ENCODE peak calls at places on chromosome 13, in eight cellular contexts. Y, U, V, L, Q, G, F and D are unnamed samples. For H3K27me3, the result is how much of the 10 kb centered on the place peaks cover.

GRCh38 chr13:73914119-73914518 is 220.1 kb downstream of the KLF12 start:
- DNase-seq in U (peak), L (no peak), Q (no peak), V (no peak), Y (peak), G (no peak), F (no peak), D (no peak)

GRCh38 chr13:66461021-66461420 is 769.1 kb downstream of the PCDH9 start:
- DNase-seq in Y (peak), U (peak), V (no peak), G (no peak), L (no peak), Q (no peak), F (peak), D (no peak)

GRCh38 chr13:99218545-99218944 is 17.9 kb downstream of the UBAC2 start:
- DNase-seq in V (no peak), F (peak), L (no peak), U (peak), Y (no peak), G (no peak), Q (no peak), D (no peak)

GRCh38 chr13:45807520-45808099 is 43.9 kb downstream of the SIAH3 start:
- DNase-seq in L (no peak), G (no peak), Q (no peak), V (no peak), U (peak), Y (peak), F (peak), D (peak)

GRCh38 chr13:106555631-106556328 is 12.2 kb downstream of the ARGLU1 start:
- DNase-seq in F (peak), Y (peak), Q (no peak), G (no peak), V (no peak), L (no peak), U (peak), D (no peak)

GRCh38 chr13:109427148-109427547 is 359.2 kb downstream of the IRS2 start:
- DNase-seq in U (peak), V (no peak), Q (no peak), Y (no peak), G (no peak), L (no peak), F (no peak), D (no peak)

GRCh38 chr13:49791214-49791752 is 1.2 kb downstream of the KPNA3 start:
- DNase-seq in U (peak), Q (peak), Y (peak), V (no peak), F (peak), G (no peak), L (no peak), D (peak)

GRCh38 chr13:77928909-77929308 is 10.3 kb upstream of the EDNRB start:
- DNase-seq in G (no peak), Y (no peak), V (no peak), Q (no peak), U (no peak), F (no peak), L (no peak), D (no peak)

GRCh38 chr13:43838909-43839308 is 40.6 kb downstream of the CCDC122 start:
- DNase-seq in L (no peak), G (no peak), Q (no peak), F (peak), V (no peak), Y (peak), U (peak), D (no peak)

GRCh38 chr13:98044301-98044700 is 90.8 kb downstream of the IPO5 start:
- DNase-seq in L (no peak), Q (no peak), F (no peak), G (no peak), U (no peak), V (no peak), Y (no peak), D (no peak)

GRCh38 chr13:87498681-87499080 is 172.5 kb upstream of the SLITRK5 start:
- DNase-seq in G (no peak), Y (no peak), U (peak), V (no peak), F (peak), Q (no peak), L (no peak), D (no peak)

GRCh38 chr13:50131998-50132936 is 117.0 kb downstream of the KCNRG start:
- DNase-seq in F (no peak), U (no peak), V (no peak), Q (no peak), Y (peak), L (no peak), G (no peak), D (no peak)

GRCh38 chr13:95480131-95480545 is 72.4 kb upstream of the CLDN10 start:
- DNase-seq in G (no peak), F (no peak), V (no peak), L (no peak), U (no peak), Q (no peak), Y (peak), D (no peak)

GRCh38 chr13:101691326-101691725 is 238.9 kb downstream of the ITGBL1 start:
- DNase-seq in Q (no peak), L (no peak), V (no peak), G (no peak), F (no peak), U (no peak), Y (no peak), D (no peak)

GRCh38 chr13:68888832-68889231 is 1218.8 kb upstream of the ATXN8OS start:
- DNase-seq in Y (no peak), U (no peak), V (no peak), L (no peak), Q (no peak), G (no peak), F (no peak), D (no peak)

GRCh38 chr13:19927117-19927734 is 31.3 kb upstream of the ZMYM2 start:
- DNase-seq in Q (no peak), U (peak), V (no peak), Y (peak), G (no peak), L (no peak), F (peak), D (no peak)

GRCh38 chr13:74562381-74562780 is 428.2 kb upstream of the KLF12 start:
- DNase-seq in V (no peak), G (no peak), F (peak), Q (no peak), L (no peak), U (peak), Y (no peak), D (no peak)

GRCh38 chr13:113783482-113783881 is 24.5 kb downstream of the TMEM255B start:
- DNase-seq in G (no peak), Q (no peak), V (no peak), L (no peak), Y (no peak), U (no peak), F (no peak), D (no peak)

GRCh38 chr13:84651288-84651687 is 769.0 kb upstream of the SLITRK1 start:
- DNase-seq in Y (peak), F (peak), L (no peak), G (peak), Q (no peak), U (peak), V (no peak), D (no peak)

GRCh38 chr13:37168922-37169321 is 63.5 kb upstream of the CSNK1A1L start:
- DNase-seq in L (no peak), Q (no peak), Y (no peak), F (no peak), G (no peak), V (no peak), U (no peak), D (peak)

GRCh38 chr13:109226631-109227030 is 559.8 kb downstream of the IRS2 start:
- DNase-seq in V (no peak), Y (no peak), L (no peak), Q (no peak), G (no peak), F (no peak), U (peak), D (no peak)

GRCh38 chr13:102642475-102642874 is 45.7 kb downstream of the TPP2 start:
- DNase-seq in Q (peak), Y (no peak), G (no peak), L (no peak), U (peak), V (no peak), F (no peak), D (peak)

GRCh38 chr13:74132768-74133656 is 1.2 kb downstream of the KLF12 start:
- DNase-seq in L (no peak), Q (peak), Y (peak), F (peak), G (no peak), U (peak), V (no peak), D (peak)

GRCh38 chr13:114249062-114249461 is 14.4 kb downstream of the CDC16 start:
- DNase-seq in U (no peak), F (no peak), V (no peak), Y (no peak), Q (peak), G (no peak), L (no peak), D (peak)

GRCh38 chr13:95354680-95355487 is 53.6 kb upstream of the ABCC4 start:
- DNase-seq in V (no peak), F (no peak), G (no peak), L (no peak), Y (peak), Q (no peak), U (peak), D (no peak)

GRCh38 chr13:59373341-59373740 is 790.4 kb downstream of the DIAPH3 start:
- DNase-seq in F (no peak), Q (no peak), V (no peak), G (no peak), Y (peak), U (no peak), L (no peak), D (no peak)

GRCh38 chr13:108962652-108963051 is 333.2 kb downstream of the MYO16 start:
- DNase-seq in Y (peak), G (no peak), U (no peak), F (no peak), L (no peak), V (no peak), Q (no peak), D (no peak)

GRCh38 chr13:40190656-40191100 is 475.8 kb downstream of the FOXO1 start:
- DNase-seq in F (peak), G (no peak), U (peak), Q (no peak), L (peak), V (no peak), Y (peak), D (peak)

GRCh38 chr13:74145249-74145970 is 11.2 kb upstream of the KLF12 start:
- DNase-seq in F (peak), Y (peak), U (peak), L (no peak), G (peak), Q (no peak), V (no peak), D (no peak)

GRCh38 chr13:104831823-104832222 is 1703.6 kb downstream of the EFNB2 start:
- DNase-seq in V (no peak), Y (no peak), L (no peak), U (no peak), F (no peak), Q (no peak), G (no peak), D (peak)

GRCh38 chr13:100439247-100439955 is 149.2 kb downstream of the GGACT start:
- DNase-seq in Q (no peak), L (no peak), U (no peak), G (no peak), Y (no peak), F (no peak), V (no peak), D (no peak)

GRCh38 chr13:101917833-101918755 is 465.6 kb downstream of the ITGBL1 start:
- DNase-seq in L (no peak), F (no peak), U (no peak), V (no peak), Q (no peak), G (no peak), Y (no peak), D (peak)

GRCh38 chr13:72205773-72206172 is 338.8 kb upstream of the DACH1 start:
- DNase-seq in U (peak), L (no peak), Y (no peak), Q (no peak), F (no peak), G (no peak), V (no peak), D (no peak)

GRCh38 chr13:34391071-34391470 is 551.0 kb upstream of the NBEA start:
- DNase-seq in G (no peak), V (no peak), Y (peak), U (peak), F (peak), L (no peak), Q (no peak), D (no peak)

GRCh38 chr13:106176103-106176502 is 359.4 kb downstream of the EFNB2 start:
- DNase-seq in Q (no peak), G (no peak), U (peak), Y (peak), V (no peak), F (peak), L (no peak), D (no peak)

GRCh38 chr13:74367193-74367592 is 233.0 kb upstream of the KLF12 start:
- DNase-seq in Y (no peak), L (no peak), G (no peak), U (no peak), F (no peak), V (no peak), Q (no peak), D (no peak)

GRCh38 chr13:99403458-99403971 is 96.3 kb upstream of the GPR183 start:
- DNase-seq in V (no peak), F (no peak), L (no peak), U (no peak), Y (no peak), Q (peak), G (no peak), D (no peak)

GRCh38 chr13:105543742-105544141 is 991.7 kb downstream of the EFNB2 start:
- DNase-seq in U (peak), Y (no peak), Q (no peak), L (no peak), G (no peak), F (no peak), V (no peak), D (no peak)

GRCh38 chr13:62278271-62278670 is 862.6 kb upstream of the PCDH20 start:
- DNase-seq in L (no peak), Q (no peak), U (no peak), G (no peak), Y (no peak), V (no peak), F (no peak), D (no peak)
- TF ChIP-seq CTCF in L (no peak), Q (no peak), U (no peak), G (no peak), Y (no peak), V (no peak), F (no peak), D (no peak)

GRCh38 chr13:27794921-27795717 is 2.8 kb downstream of the GSX1 start:
- DNase-seq in Y (no peak), Q (no peak), V (no peak), L (no peak), F (no peak), G (no peak), U (no peak), D (no peak)
- H3K27me3 ChIP-seq in Y (half or more), Q (half or more), V (under half), L (under half), F (half or more), G (half or more), U (half or more), D (half or more)

GRCh38 chr13:110625771-110626321 is 10.5 kb downstream of the NAXD start:
- DNase-seq in G (no peak), U (no peak), L (no peak), Q (peak), V (no peak), Y (no peak), F (no peak), D (peak)
- H3K27ac ChIP-seq in G (no peak), U (no peak), L (no peak), Q (peak), V (no peak), Y (no peak), F (no peak), D (no peak)

DNA sequence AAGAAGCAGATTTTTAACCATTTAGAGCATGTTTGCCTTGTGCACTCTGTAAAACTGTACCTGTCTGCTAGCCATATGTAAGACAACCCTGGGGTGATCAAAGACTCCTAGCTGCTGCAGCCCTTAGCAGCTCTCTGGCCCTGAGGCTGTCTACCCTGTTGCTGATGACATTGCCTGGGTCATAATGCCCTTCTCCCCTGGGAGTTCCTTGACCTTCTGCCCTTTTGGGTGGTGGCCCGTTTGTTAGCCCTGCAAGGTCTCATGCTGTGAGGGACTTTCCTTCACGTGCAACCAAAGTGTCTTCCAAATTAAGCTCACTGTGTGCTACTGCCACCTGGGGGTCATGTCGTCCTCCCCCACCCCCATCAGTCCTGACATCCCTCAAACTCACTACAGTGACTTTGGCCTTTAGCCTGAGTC is 7.4 kb downstream of the GPC6 start:
- DNase-seq in F (no peak), Q (no peak), U (no peak), Y (no peak), G (no peak), V (no peak), L (no peak), D (peak)
- TF ChIP-seq CTCF in F (no peak), Q (no peak), U (no peak), Y (peak), G (no peak), V (no peak), L (no peak), D (peak)

DNA sequence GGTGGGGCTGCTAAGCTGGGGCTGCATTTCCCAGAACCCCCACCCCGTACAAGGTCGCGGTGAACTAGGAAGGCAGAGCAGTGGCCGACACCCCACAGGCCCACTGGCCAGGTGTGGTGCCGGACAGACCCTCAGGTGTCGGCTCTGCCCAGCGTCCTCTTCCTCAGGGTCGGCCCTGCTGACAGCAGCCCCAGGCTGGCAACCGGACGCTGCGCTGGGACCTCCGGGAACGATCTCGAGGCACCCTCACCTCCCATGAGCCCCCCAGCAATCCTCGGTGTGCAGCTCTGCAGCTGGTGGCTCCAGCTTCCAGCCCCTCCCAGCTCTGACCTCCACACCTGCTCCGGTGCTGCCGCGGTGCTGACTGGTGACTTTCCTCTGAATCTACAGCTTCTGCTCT is 142.9 kb upstream of the SPACA7 start:
- DNase-seq in Q (no peak), Y (no peak), L (no peak), U (no peak), G (no peak), F (no peak), V (no peak), D (peak)
- H3K27me3 ChIP-seq in Q (under half), Y (under half), L (under half), U (under half), G (under half), F (under half), V (under half), D (half or more)

GRCh38 chr13:91348906-91349435 is 1.5 kb downstream of the MIR17HG start:
- DNase-seq in U (peak), L (peak), F (peak), G (peak), V (peak), Q (peak), Y (peak), D (peak)

GRCh38 chr13:91347996-91348905 is 764 bp downstream of the MIR17HG start:
- DNase-seq in L (no peak), U (peak), Q (peak), Y (peak), G (no peak), F (no peak), V (no peak), D (peak)

GRCh38 chr13:91351980-91352379 is 4.5 kb downstream of the MIR17HG start:
- DNase-seq in U (no peak), V (no peak), Q (no peak), F (no peak), L (no peak), G (no peak), Y (no peak), D (no peak)

GRCh38 chr13:91351123-91351522 is 3.6 kb downstream of the MIR17HG start:
- DNase-seq in F (no peak), U (no peak), Q (no peak), L (no peak), Y (no peak), V (no peak), G (no peak), D (no peak)

DNA sequence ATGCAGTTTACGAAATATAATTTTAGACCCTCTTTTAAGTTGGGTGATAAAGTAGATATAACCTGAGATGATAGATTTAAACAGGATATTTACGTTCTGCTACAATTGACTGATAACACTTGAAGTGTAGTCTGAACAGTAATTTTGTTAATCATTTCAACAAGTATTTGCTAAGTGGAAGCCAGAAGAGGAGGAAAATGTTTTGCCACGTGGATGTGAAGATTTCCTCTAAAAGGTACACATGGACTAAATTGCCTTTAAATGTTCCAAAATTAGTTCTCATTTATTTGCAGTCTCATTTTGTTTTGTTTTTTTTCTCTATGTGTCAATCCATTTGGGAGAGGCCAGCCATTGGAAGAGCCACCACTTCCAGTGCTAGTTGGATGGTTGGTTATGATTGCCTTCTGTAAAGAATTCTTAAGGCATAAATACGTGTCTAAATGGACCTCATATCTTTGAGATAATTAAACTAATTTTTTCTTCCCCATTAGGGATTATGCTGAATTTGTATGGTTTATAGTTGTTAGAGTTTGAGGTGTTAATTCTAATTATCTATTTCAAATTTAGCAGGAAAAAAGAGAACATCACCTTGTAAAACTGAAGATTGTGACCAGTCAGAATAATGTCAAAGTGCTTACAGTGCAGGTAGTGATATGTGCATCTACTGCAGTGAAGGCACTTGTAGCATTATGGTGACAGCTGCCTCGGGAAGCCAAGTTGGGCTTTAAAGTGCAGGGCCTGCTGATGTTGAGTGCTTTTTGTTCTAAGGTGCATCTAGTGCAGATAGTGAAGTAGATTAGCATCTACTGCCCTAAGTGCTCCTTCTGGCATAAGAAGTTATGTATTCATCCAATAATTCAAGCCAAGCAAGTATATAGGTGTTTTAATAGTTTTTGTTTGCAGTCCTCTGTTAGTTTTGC is 2.8 kb downstream of the MIR17HG start:
- DNase-seq in Y (peak), U (no peak), L (no peak), F (no peak), G (no peak), V (no peak), Q (no peak), D (no peak)
- H3K27ac ChIP-seq in Y (peak), U (no peak), L (no peak), F (no peak), G (no peak), V (no peak), Q (no peak), D (peak)

DNA sequence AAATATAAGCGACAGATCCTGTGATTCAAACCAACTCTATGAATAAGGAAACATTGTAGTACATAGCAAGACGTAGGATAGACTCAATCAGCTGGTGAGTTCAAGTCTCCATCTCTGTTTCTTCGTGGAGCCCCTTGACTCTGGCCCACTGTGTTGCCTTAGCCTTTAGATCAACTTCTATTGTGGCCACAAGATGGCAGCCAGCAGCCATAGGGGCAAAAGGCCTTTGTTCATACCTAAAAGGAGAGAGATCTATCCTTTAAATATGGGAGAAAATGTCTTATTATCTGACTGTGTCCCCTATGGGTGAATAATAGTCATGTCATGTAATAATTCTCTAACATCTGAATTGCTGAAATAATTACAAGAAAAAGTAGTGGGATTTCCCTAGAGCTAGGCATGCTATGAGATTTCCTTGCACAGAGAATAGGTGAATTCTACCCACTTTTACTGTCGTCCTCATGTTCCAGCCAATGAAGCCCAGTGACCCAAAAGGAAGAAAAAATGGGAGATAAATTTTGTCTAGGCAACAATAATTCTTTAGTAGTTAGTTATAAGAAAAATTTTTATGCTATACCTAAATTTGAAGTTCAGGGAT is 129.4 kb downstream of the PCDH20 start:
- DNase-seq in L (no peak), V (no peak), Q (no peak), U (no peak), Y (no peak), G (no peak), F (no peak), D (peak)
- TF ChIP-seq CTCF in L (no peak), V (no peak), Q (no peak), U (no peak), Y (no peak), G (no peak), F (no peak), D (peak)